ENCODE peak calls at places on chromosomes 2 and 18, in eight cellular contexts. Y, F, Q, L, B, T, H and K are unnamed samples. For H3K4me1, the result is how much of the 10 kb centered on the place peaks cover.

GRCh38 chr2:74845217-74845751 is 11.4 kb downstream of the HK2 start:
- DNase-seq in L (peak), Q (peak), F (no peak), B (peak), H (peak), T (peak), Y (peak), K (peak)

GRCh38 chr2:170207901-170208300 is 30.0 kb downstream of the MYO3B start:
- DNase-seq in Y (no peak), T (no peak), Q (no peak), L (no peak), B (no peak), H (no peak), F (no peak), K (no peak)

GRCh38 chr18:22591231-22591630 is 173.5 kb upstream of the CTAGE1 start:
- DNase-seq in T (no peak), B (no peak), Y (no peak), F (no peak), H (no peak), Q (no peak), L (no peak), K (no peak)

GRCh38 chr2:12665334-12665733 is 51.4 kb upstream of the TRIB2 start:
- DNase-seq in H (no peak), B (no peak), F (no peak), T (no peak), L (no peak), Q (no peak), Y (peak), K (no peak)

GRCh38 chr18:58533771-58534170 is 95.1 kb downstream of the ALPK2 start:
- DNase-seq in Y (no peak), Q (no peak), F (no peak), H (no peak), B (no peak), T (no peak), L (no peak), K (no peak)

GRCh38 chr2:166957686-166958085 is 69.4 kb downstream of the XIRP2 start:
- DNase-seq in B (no peak), H (peak), Y (peak), L (no peak), Q (no peak), F (no peak), T (no peak), K (no peak)

GRCh38 chr2:42984081-42984480 is 191.7 kb upstream of the HAAO start:
- DNase-seq in Q (no peak), L (no peak), Y (peak), B (no peak), H (no peak), F (peak), T (peak), K (no peak)

GRCh38 chr2:61328707-61329251 is 142.1 kb downstream of the USP34 start:
- DNase-seq in T (peak), Y (no peak), H (peak), L (peak), F (no peak), Q (peak), B (no peak), K (no peak)

GRCh38 chr2:239724194-239724849 is 300.8 kb downstream of the NDUFA10 start:
- DNase-seq in H (no peak), Q (peak), F (no peak), L (peak), B (peak), T (peak), Y (no peak), K (peak)

GRCh38 chr2:105977212-105977611 is 216.9 kb downstream of the UXS1 start:
- DNase-seq in T (no peak), L (no peak), H (no peak), F (no peak), Q (no peak), B (no peak), Y (no peak), K (peak)

GRCh38 chr2:140122001-140122400 is 1341.8 kb upstream of the NXPH2 start:
- DNase-seq in F (no peak), B (no peak), Y (peak), Q (no peak), T (no peak), L (no peak), H (no peak), K (no peak)

GRCh38 chr18:75530118-75530517 is 102.6 kb upstream of the SMIM21 start:
- DNase-seq in F (no peak), H (no peak), B (no peak), L (no peak), Y (no peak), Q (no peak), T (no peak), K (no peak)

GRCh38 chr2:120825370-120826259 is 89.9 kb downstream of the GLI2 start:
- DNase-seq in H (peak), T (peak), Y (peak), Q (peak), F (peak), L (no peak), B (peak), K (peak)

GRCh38 chr2:216830346-216830745 is 29.5 kb downstream of the TNP1 start:
- DNase-seq in L (no peak), F (no peak), T (no peak), H (no peak), B (no peak), Q (no peak), Y (peak), K (no peak)

GRCh38 chr2:182595650-182596049 is 120.4 kb upstream of the DNAJC10 start:
- DNase-seq in L (no peak), T (no peak), Y (no peak), B (no peak), H (no peak), F (no peak), Q (no peak), K (no peak)

GRCh38 chr2:130231656-130232055 is 33.4 kb upstream of the TUBA3E start:
- DNase-seq in H (no peak), F (no peak), Y (no peak), L (no peak), T (no peak), Q (no peak), B (no peak), K (no peak)

GRCh38 chr2:68765739-68766377 is 31.2 kb downstream of the ARHGAP25 start:
- DNase-seq in Y (peak), H (no peak), T (no peak), B (no peak), L (peak), F (no peak), Q (no peak), K (no peak)
- H3K4me1 ChIP-seq in Y (under half), H (under half), T (half or more), B (under half), L (half or more), F (under half), Q (under half), K (under half)

DNA sequence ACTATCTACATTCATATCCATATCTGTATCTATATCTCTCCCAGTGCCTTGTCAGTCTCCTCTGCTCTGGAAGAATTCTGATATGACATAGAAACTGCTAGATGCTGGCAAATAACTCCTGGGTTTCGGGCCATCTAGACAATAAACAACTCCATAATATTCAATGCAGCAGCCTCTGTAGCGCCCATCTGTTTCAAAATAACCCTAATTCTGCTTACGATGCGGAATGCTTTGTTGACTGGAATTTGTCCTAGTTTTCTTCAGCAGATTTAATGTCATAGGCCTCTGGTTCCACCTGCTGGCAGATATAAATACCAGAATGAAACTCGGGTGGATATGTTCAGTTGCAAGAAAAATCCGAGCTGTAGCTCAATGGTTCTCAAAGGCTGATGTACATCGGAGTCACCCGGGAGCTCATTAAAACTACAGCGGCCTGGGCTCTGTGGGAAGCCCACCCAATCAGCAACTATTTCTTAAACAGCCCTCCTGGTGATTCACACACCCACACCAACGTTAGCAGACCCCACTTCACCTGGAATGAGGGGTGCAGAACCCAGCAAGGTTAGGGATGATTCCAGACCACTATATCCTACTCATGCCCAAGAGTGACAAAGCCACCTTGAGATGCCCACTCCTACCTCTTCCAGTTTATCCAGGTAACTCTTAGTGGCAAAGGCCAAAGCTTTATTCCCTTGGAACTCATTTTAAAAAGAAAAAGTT is 149.5 kb downstream of the RHBDD1 start:
- DNase-seq in Q (peak), T (no peak), F (peak), Y (peak), B (no peak), L (no peak), H (peak), K (no peak)
- H3K27ac ChIP-seq in Q (no peak), T (no peak), F (no peak), Y (no peak), B (peak), L (peak), H (peak), K (no peak)

GRCh38 chr2:46326231-46326980 is 29.2 kb downstream of the EPAS1 start:
- DNase-seq in Y (no peak), F (no peak), H (no peak), B (no peak), T (no peak), L (no peak), Q (no peak), K (no peak)
- H3K4me1 ChIP-seq in Y (under half), F (half or more), H (under half), B (under half), T (half or more), L (half or more), Q (under half), K (under half)

DNA sequence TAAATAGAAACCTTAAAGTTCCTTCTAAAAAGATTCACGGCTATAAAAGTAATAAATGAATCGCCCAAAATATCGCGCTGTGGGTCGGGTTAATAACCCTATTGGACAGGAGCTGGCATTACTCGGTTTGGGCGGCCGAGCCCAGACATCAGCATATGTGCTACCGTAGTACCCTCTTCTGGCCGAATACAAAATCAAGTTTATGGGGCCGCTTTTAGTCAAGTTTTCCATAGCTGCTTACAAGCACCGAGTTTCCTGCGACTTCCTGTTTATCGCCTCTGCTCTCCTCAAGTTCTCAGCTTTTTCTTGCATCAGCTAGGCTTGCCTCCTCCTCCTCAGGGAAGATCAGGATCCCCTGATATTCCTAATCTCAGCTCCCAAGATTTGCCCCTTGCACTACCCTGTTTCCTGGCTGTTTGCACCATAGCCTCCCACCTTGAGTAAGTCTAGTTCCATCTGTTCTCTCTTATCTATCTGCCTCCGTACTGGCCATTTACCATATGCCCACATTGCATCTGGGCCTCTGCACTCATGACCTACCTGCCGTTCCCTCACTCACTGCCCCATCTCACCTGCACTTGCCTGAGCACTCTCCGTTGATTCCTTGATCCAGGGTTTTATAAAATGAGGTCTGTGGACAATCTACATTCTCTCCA is 56.1 kb downstream of the SLC35F5 start:
- DNase-seq in B (no peak), Y (peak), L (no peak), F (peak), T (peak), H (peak), Q (no peak), K (peak)
- H3K27ac ChIP-seq in B (no peak), Y (no peak), L (no peak), F (no peak), T (no peak), H (no peak), Q (no peak), K (no peak)

GRCh38 chr2:152418688-152419087 is 83.7 kb downstream of the FMNL2 start:
- DNase-seq in Y (no peak), Q (no peak), L (no peak), H (no peak), B (no peak), T (no peak), F (no peak), K (no peak)
- H3K4me1 ChIP-seq in Y (under half), Q (under half), L (half or more), H (half or more), B (half or more), T (under half), F (under half), K (under half)

DNA sequence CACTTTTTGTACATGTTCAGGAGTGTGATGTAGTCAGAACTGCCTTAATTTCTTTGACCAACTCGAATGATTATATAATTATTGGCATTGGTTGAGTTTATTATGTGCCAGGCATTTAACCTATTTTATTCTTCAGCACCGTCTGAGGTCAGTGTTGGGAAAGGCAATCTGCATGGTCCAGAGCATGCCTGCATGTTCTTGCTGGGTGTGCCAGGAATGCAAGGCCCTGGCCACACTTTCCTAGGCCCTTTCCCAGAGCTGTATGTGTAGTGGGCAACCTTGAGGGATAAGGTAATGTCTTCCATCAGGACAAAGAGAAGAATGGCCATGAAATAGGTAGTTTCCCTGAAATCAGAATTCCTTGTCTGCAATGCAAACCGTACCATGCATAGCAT is 9.7 kb upstream of the SNRNP200 start:
- DNase-seq in B (no peak), L (no peak), H (no peak), Q (no peak), Y (no peak), F (no peak), T (no peak), K (no peak)
- H3K27ac ChIP-seq in B (no peak), L (no peak), H (no peak), Q (no peak), Y (no peak), F (peak), T (no peak), K (no peak)

DNA sequence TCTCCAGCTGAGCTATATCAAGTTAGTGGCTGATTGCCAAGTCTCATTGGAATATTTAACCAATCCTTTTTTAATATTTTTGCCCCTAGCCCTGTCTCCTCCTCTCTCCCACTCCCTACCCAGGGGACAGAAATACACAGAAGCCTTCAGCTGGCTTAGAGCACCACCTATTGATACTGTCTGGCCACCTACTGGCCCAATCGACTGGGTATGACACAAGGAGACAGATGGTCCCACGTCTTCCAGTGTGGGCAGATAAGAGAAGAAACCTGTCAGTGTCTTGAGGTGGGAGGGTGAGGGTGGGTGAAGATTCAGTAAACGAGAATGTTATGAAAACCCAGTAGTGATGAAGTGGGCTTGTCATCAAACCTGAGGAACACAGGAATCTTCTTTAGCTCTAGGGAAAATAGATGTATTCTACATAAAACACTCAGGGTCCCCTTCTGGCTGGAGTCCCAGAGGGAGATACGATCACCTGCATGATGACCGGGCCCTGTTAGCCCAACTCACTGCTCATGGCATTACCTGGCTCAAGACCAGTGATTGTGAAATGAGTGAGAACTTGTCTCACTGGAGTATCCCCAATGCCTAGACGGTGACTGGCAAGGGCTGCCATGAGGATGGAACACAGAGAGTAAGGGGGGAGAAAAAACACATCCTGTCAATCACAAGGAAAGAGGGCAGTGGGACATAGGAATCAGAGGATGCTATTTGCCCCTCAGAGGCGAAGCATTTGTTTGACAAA is 26.7 kb downstream of the POLR1A start:
- DNase-seq in Q (peak), T (no peak), H (peak), L (no peak), Y (peak), B (no peak), F (peak), K (peak)
- H3K4me1 ChIP-seq in Q (under half), T (under half), H (under half), L (under half), Y (under half), B (under half), F (under half), K (under half)